ENCODE peak calls at places on chromosomes 13 and 19, in six cellular contexts. One of them, this sample, is unnamed.

GRCh38 chr19:40216013-40216776 is 2.0 kb downstream of the TTC9B start:
- DNase-seq in T-cell: no peak
- DNase-seq in hypothalamus: no peak
- DNase-seq in COR-L47: no peak
- DNase-seq in AG04449: no peak
- DNase-seq in activated CD4-positive, CD25-positive, alpha-beta regulatory T cell treated with anti-CD3 and anti-CD28 coated beads, Interleukin-2, amount 50 U/mL, for 16 hours: no peak
- DNase-seq in this sample: no peak

GRCh38 chr19:58548859-58549663 is 5.2 kb downstream of the TRIM28 start:
- DNase-seq in hypothalamus: no peak
- DNase-seq in T-cell: no peak
- DNase-seq in AG04449: no peak
- DNase-seq in COR-L47: no peak
- DNase-seq in activated CD4-positive, CD25-positive, alpha-beta regulatory T cell treated with anti-CD3 and anti-CD28 coated beads, Interleukin-2, amount 50 U/mL, for 16 hours: no peak
- DNase-seq in this sample: no peak

GRCh38 chr13:100156786-100157185 is 67.9 kb downstream of the PCCA start:
- DNase-seq in activated CD4-positive, CD25-positive, alpha-beta regulatory T cell treated with anti-CD3 and anti-CD28 coated beads, Interleukin-2, amount 50 U/mL, for 16 hours: no peak
- DNase-seq in T-cell: no peak
- DNase-seq in AG04449: no peak
- DNase-seq in hypothalamus: no peak
- DNase-seq in COR-L47: no peak
- DNase-seq in this sample: no peak

GRCh38 chr19:43610493-43610892 is 1.4 kb upstream of the SRRM5 start:
- DNase-seq in COR-L47: no peak
- DNase-seq in AG04449: no peak
- DNase-seq in T-cell: no peak
- DNase-seq in hypothalamus: no peak
- DNase-seq in activated CD4-positive, CD25-positive, alpha-beta regulatory T cell treated with anti-CD3 and anti-CD28 coated beads, Interleukin-2, amount 50 U/mL, for 16 hours: no peak
- DNase-seq in this sample: no peak

GRCh38 chr19:35939307-35940077 is 3.3 kb downstream of the LRFN3 start:
- DNase-seq in hypothalamus: no peak
- DNase-seq in COR-L47: no peak
- DNase-seq in activated CD4-positive, CD25-positive, alpha-beta regulatory T cell treated with anti-CD3 and anti-CD28 coated beads, Interleukin-2, amount 50 U/mL, for 16 hours: no peak
- DNase-seq in T-cell: no peak
- DNase-seq in AG04449: no peak
- DNase-seq in this sample: no peak

GRCh38 chr13:45349438-45349837 is 8.5 kb upstream of the TPT1 start:
- DNase-seq in COR-L47: no peak
- DNase-seq in activated CD4-positive, CD25-positive, alpha-beta regulatory T cell treated with anti-CD3 and anti-CD28 coated beads, Interleukin-2, amount 50 U/mL, for 16 hours: no peak
- DNase-seq in hypothalamus: no peak
- DNase-seq in T-cell: no peak
- DNase-seq in AG04449: no peak
- DNase-seq in this sample: no peak

GRCh38 chr13:89695343-89696257 is 1651.9 kb upstream of the MIR17HG start:
- DNase-seq in activated CD4-positive, CD25-positive, alpha-beta regulatory T cell treated with anti-CD3 and anti-CD28 coated beads, Interleukin-2, amount 50 U/mL, for 16 hours: no peak
- DNase-seq in hypothalamus: no peak
- DNase-seq in AG04449: no peak
- DNase-seq in T-cell: no peak
- DNase-seq in COR-L47: peak
- DNase-seq in this sample: no peak

GRCh38 chr13:25731511-25731910 is 320.3 kb downstream of the SHISA2 start:
- DNase-seq in hypothalamus: no peak
- DNase-seq in COR-L47: no peak
- DNase-seq in activated CD4-positive, CD25-positive, alpha-beta regulatory T cell treated with anti-CD3 and anti-CD28 coated beads, Interleukin-2, amount 50 U/mL, for 16 hours: no peak
- DNase-seq in T-cell: no peak
- DNase-seq in AG04449: no peak
- DNase-seq in this sample: no peak

GRCh38 chr13:109758937-109759480 is 27.4 kb downstream of the IRS2 start:
- DNase-seq in activated CD4-positive, CD25-positive, alpha-beta regulatory T cell treated with anti-CD3 and anti-CD28 coated beads, Interleukin-2, amount 50 U/mL, for 16 hours: no peak
- DNase-seq in T-cell: no peak
- DNase-seq in hypothalamus: no peak
- DNase-seq in COR-L47: no peak
- DNase-seq in AG04449: no peak
- DNase-seq in this sample: no peak

GRCh38 chr19:17538684-17539287 is 16.7 kb upstream of the COLGALT1 start:
- DNase-seq in COR-L47: no peak
- DNase-seq in T-cell: no peak
- DNase-seq in activated CD4-positive, CD25-positive, alpha-beta regulatory T cell treated with anti-CD3 and anti-CD28 coated beads, Interleukin-2, amount 50 U/mL, for 16 hours: no peak
- DNase-seq in AG04449: no peak
- DNase-seq in hypothalamus: no peak
- DNase-seq in this sample: no peak

GRCh38 chr19:35560271-35560670 is 3.2 kb downstream of the ATP4A start:
- DNase-seq in activated CD4-positive, CD25-positive, alpha-beta regulatory T cell treated with anti-CD3 and anti-CD28 coated beads, Interleukin-2, amount 50 U/mL, for 16 hours: no peak
- DNase-seq in hypothalamus: no peak
- DNase-seq in COR-L47: no peak
- DNase-seq in AG04449: no peak
- DNase-seq in T-cell: no peak
- DNase-seq in this sample: no peak

GRCh38 chr19:12668937-12669271 is 2.3 kb downstream of the WDR83 start:
- DNase-seq in T-cell: peak
- DNase-seq in hypothalamus: no peak
- DNase-seq in COR-L47: no peak
- DNase-seq in AG04449: no peak
- DNase-seq in activated CD4-positive, CD25-positive, alpha-beta regulatory T cell treated with anti-CD3 and anti-CD28 coated beads, Interleukin-2, amount 50 U/mL, for 16 hours: peak
- DNase-seq in this sample: peak

GRCh38 chr19:4993683-4994082 is 24.8 kb downstream of the KDM4B start:
- DNase-seq in AG04449: no peak
- DNase-seq in T-cell: no peak
- DNase-seq in activated CD4-positive, CD25-positive, alpha-beta regulatory T cell treated with anti-CD3 and anti-CD28 coated beads, Interleukin-2, amount 50 U/mL, for 16 hours: no peak
- DNase-seq in hypothalamus: no peak
- DNase-seq in COR-L47: no peak
- DNase-seq in this sample: no peak

GRCh38 chr13:42994878-42995277 is 2.8 kb upstream of the EPSTI1 start:
- DNase-seq in activated CD4-positive, CD25-positive, alpha-beta regulatory T cell treated with anti-CD3 and anti-CD28 coated beads, Interleukin-2, amount 50 U/mL, for 16 hours: no peak
- DNase-seq in COR-L47: no peak
- DNase-seq in hypothalamus: no peak
- DNase-seq in AG04449: no peak
- DNase-seq in T-cell: no peak
- DNase-seq in this sample: no peak

GRCh38 chr13:52785721-52786120 is 46.1 kb upstream of the CNMD start:
- DNase-seq in hypothalamus: no peak
- DNase-seq in T-cell: no peak
- DNase-seq in AG04449: no peak
- DNase-seq in activated CD4-positive, CD25-positive, alpha-beta regulatory T cell treated with anti-CD3 and anti-CD28 coated beads, Interleukin-2, amount 50 U/mL, for 16 hours: no peak
- DNase-seq in COR-L47: no peak
- DNase-seq in this sample: no peak

GRCh38 chr19:13727798-13728197 is 36.5 kb upstream of the MRI1 start:
- DNase-seq in T-cell: no peak
- DNase-seq in AG04449: peak
- DNase-seq in activated CD4-positive, CD25-positive, alpha-beta regulatory T cell treated with anti-CD3 and anti-CD28 coated beads, Interleukin-2, amount 50 U/mL, for 16 hours: no peak
- DNase-seq in COR-L47: no peak
- DNase-seq in hypothalamus: no peak
- DNase-seq in this sample: no peak

GRCh38 chr13:28707629-28708427 is 10.9 kb downstream of the SLC46A3 start:
- DNase-seq in T-cell: no peak
- DNase-seq in hypothalamus: no peak
- DNase-seq in AG04449: peak
- DNase-seq in COR-L47: no peak
- DNase-seq in activated CD4-positive, CD25-positive, alpha-beta regulatory T cell treated with anti-CD3 and anti-CD28 coated beads, Interleukin-2, amount 50 U/mL, for 16 hours: no peak
- DNase-seq in this sample: no peak

GRCh38 chr13:106917673-106918652 is 350.0 kb upstream of the ARGLU1 start:
- DNase-seq in COR-L47: peak
- DNase-seq in T-cell: peak
- DNase-seq in hypothalamus: peak
- DNase-seq in AG04449: no peak
- DNase-seq in activated CD4-positive, CD25-positive, alpha-beta regulatory T cell treated with anti-CD3 and anti-CD28 coated beads, Interleukin-2, amount 50 U/mL, for 16 hours: no peak
- DNase-seq in this sample: peak